ENCODE peak calls at places on chromosome 11, in six cellular contexts. I, N, Q, O, Z and C are unnamed samples.

GRCh38 chr11:78560826-78561484 is 13.7 kb downstream of the NARS2 start:
- DNase-seq in I (no peak), N (no peak), Q (peak; percentile 89), O (no peak), Z (no peak), C (no peak)

GRCh38 chr11:118530683-118531596 is at the start of gene TMEM25:
- DNase-seq in I (peak; percentile 75), N (peak; percentile 82), Q (peak; percentile 67), O (peak; percentile 86), Z (peak; percentile 66), C (peak; percentile 57)

GRCh38 chr11:118342503-118343161 is at the start of gene CD3D:
- DNase-seq in I (no peak), N (no peak), Q (peak; percentile 43), O (peak; percentile 84), Z (peak; percentile 72), C (no peak)

GRCh38 chr11:118059231-118059940 is 17.5 kb upstream of the TMPRSS4 start:
- DNase-seq in I (no peak), N (no peak), Q (no peak), O (no peak), Z (no peak), C (no peak)

GRCh38 chr11:66071326-66071870 is 1.3 kb downstream of the PACS1 start:
- DNase-seq in I (no peak), N (no peak), Q (no peak), O (no peak), Z (no peak), C (peak; percentile 19)

GRCh38 chr11:40166892-40167291 is 1292.6 kb downstream of the LRRC4C start:
- DNase-seq in I (no peak), N (no peak), Q (no peak), O (no peak), Z (no peak), C (no peak)

GRCh38 chr11:9626778-9627394 is 37.0 kb upstream of the SWAP70 start:
- DNase-seq in I (no peak), N (no peak), Q (no peak), O (peak; percentile 33), Z (no peak), C (no peak)

GRCh38 chr11:123536690-123537437 is 106.8 kb downstream of the GRAMD1B start:
- DNase-seq in I (no peak), N (no peak), Q (no peak), O (no peak), Z (no peak), C (no peak)

GRCh38 chr11:66609951-66610617 is 6.3 kb upstream of the RBM14 start:
- DNase-seq in I (no peak), N (no peak), Q (peak; percentile 11), O (no peak), Z (no peak), C (no peak)

GRCh38 chr11:64667154-64667745 is 55.7 kb downstream of the NRXN2 start:
- DNase-seq in I (no peak), N (no peak), Q (no peak), O (no peak), Z (no peak), C (no peak)

GRCh38 chr11:4511267-4511666 is 28.8 kb downstream of the OR52K1 start:
- DNase-seq in I (no peak), N (peak; percentile 27), Q (no peak), O (no peak), Z (no peak), C (no peak)
- H3K4me1 ChIP-seq in I (no peaks in the 10 kb centered on the region), N (peaks cover 6% of the 10 kb centered on the region), Q (no peaks in the 10 kb centered on the region), O (no peaks in the 10 kb centered on the region), Z (no peaks in the 10 kb centered on the region), C (no peaks in the 10 kb centered on the region)

DNA sequence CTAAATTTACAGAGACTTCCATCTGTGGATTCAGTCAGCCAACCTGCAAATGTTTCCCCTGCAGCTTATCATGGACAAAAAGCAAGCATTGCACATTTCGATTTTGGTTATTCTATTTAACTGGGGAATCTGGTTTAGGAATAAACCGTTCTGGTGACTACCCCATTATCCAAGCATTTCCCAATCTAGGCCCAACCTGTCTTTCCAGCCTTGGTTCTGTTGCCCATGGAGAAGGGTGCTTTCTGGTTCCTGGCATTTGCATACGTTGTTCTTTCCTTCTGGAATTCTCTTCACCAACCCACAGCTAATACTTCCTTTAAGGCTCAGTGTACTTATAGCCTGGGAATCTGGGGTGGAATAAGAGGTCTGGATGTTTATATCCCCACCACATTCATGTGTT is 1.4 kb upstream of the TMEM123 start:
- DNase-seq in I (no peak), N (no peak), Q (no peak), O (no peak), Z (no peak), C (no peak)
- H3K4me1 ChIP-seq in I (peaks cover 18% of the 10 kb centered on the region), N (peaks cover 8% of the 10 kb centered on the region), Q (peaks cover 8% of the 10 kb centered on the region), O (peaks cover 19% of the 10 kb centered on the region), Z (peaks cover 43% of the 10 kb centered on the region), C (peaks cover 40% of the 10 kb centered on the region)

DNA sequence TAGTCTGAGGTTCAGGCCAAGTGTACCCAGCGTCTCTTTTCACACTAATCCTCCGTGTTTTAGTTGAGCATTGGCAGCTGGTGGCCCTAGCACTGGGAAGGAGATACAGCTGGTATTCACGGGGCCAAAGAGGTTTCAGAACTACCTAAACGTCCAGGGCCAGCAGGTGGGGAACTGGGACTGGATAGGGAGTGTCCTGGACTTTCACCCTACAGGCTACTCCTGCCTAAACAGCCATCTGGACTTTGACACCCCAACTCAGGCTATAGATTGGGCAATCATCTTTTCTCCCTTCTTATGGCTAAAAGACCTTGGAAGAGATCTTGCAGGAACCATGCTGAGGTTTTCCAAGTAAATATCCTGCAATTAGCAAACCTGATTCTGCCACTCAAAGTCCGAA is 2.8 kb downstream of the SPON1 start:
- DNase-seq in I (no peak), N (no peak), Q (peak; percentile 97), O (peak; percentile 9), Z (no peak), C (no peak)
- H3K4me1 ChIP-seq in I (peaks cover 51% of the 10 kb centered on the region), N (peaks cover 2% of the 10 kb centered on the region), Q (peaks cover 5% of the 10 kb centered on the region), O (no peaks in the 10 kb centered on the region), Z (peaks cover 15% of the 10 kb centered on the region), C (peaks cover 10% of the 10 kb centered on the region)

GRCh38 chr11:76678316-76678715 is 7.8 kb upstream of the LRRC32 start:
- DNase-seq in I (no peak), N (no peak), Q (no peak), O (no peak), Z (no peak), C (no peak)
- H3K4me1 ChIP-seq in I (peaks cover 22% of the 10 kb centered on the region), N (no peaks in the 10 kb centered on the region), Q (no peaks in the 10 kb centered on the region), O (no peaks in the 10 kb centered on the region), Z (peaks cover 4% of the 10 kb centered on the region), C (no peaks in the 10 kb centered on the region)

DNA sequence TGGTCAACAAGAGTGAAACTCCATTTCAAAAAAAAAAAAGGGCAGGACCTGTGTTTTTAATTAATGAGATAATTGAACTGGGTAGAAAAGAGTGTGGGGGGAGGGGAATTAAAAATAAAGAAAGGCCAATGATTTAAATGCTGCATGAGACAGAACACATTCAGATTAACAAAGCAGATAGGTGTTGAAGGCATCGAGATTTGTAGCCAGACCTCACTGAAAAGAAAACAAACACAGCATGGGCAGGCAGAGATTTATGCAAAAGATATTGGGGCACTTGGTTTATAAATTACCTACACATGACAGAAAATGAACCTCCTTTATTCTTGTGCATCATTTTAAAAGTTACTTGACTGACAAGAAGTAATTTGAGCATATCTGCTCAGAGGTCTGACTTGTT is 354.0 kb upstream of the API5 start:
- DNase-seq in I (no peak), N (no peak), Q (no peak), O (no peak), Z (no peak), C (no peak)
- H3K4me1 ChIP-seq in I (no peaks in the 10 kb centered on the region), N (no peaks in the 10 kb centered on the region), Q (no peaks in the 10 kb centered on the region), O (no peaks in the 10 kb centered on the region), Z (no peaks in the 10 kb centered on the region), C (no peaks in the 10 kb centered on the region)

DNA sequence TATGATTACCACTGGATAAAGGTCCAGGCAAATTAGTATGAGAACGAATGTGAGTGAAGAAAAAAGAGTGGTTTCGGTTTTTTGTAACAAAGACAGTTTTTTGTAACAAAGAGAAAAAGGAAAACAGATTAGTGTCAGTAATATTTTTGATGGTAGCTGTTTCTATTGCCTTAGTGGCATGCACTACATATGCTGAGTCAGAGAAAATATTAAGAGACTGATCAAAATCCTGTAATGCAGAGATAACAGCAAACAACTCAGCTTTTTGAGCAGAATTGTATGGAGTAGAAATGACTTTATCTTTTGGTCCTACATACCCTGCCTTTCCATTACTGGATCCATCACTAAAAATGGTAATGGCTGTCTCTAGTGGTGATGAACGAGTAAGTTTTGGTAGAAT is 22.7 kb upstream of the MTNR1B start:
- DNase-seq in I (no peak), N (no peak), Q (no peak), O (no peak), Z (no peak), C (no peak)
- H3K4me1 ChIP-seq in I (peaks cover 8% of the 10 kb centered on the region), N (no peaks in the 10 kb centered on the region), Q (no peaks in the 10 kb centered on the region), O (no peaks in the 10 kb centered on the region), Z (no peaks in the 10 kb centered on the region), C (no peaks in the 10 kb centered on the region)

GRCh38 chr11:16909375-16910035 is 104.7 kb downstream of the PLEKHA7 start:
- DNase-seq in I (no peak), N (no peak), Q (no peak), O (no peak), Z (no peak), C (no peak)

GRCh38 chr11:16917941-16918340 is 96.3 kb downstream of the PLEKHA7 start:
- DNase-seq in I (no peak), N (no peak), Q (peak; percentile 53), O (no peak), Z (no peak), C (peak; percentile 58)

GRCh38 chr11:16911186-16911585 is 103.0 kb downstream of the PLEKHA7 start:
- DNase-seq in I (no peak), N (no peak), Q (no peak), O (no peak), Z (no peak), C (no peak)

GRCh38 chr11:16911658-16912057 is 102.6 kb downstream of the PLEKHA7 start:
- DNase-seq in I (no peak), N (no peak), Q (no peak), O (no peak), Z (no peak), C (no peak)

DNA sequence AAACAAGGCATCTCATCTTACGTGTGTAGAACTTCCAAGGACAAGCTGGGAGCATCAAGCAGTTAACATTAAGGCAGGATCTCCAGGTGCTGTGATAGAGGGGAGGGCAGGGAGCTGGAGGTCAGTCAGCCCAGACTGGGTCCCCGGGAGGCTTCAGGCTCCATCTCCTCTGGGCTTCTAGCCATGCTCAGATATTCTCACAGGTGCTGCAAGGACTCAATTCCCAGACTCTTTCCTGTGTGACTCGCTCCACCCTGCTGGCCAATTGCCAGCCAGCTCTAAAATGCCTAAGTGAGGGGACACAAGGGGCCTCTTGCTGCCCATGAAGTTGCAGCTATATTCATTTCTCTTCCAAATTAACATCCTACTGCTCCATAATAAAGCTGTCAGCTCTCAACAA is 101.6 kb downstream of the PLEKHA7 start:
- DNase-seq in I (no peak), N (no peak), Q (peak; percentile 51), O (no peak), Z (no peak), C (no peak)
- H3K4me1 ChIP-seq in I (no peaks in the 10 kb centered on the region), N (no peaks in the 10 kb centered on the region), Q (peaks cover 14% of the 10 kb centered on the region), O (no peaks in the 10 kb centered on the region), Z (no peaks in the 10 kb centered on the region), C (peaks cover 13% of the 10 kb centered on the region)